ENCODE peak calls at places on chromosomes 2 and 18, in four cellular contexts. W is HepG2, T is HCT116, A is tibial nerve. J is an unnamed sample.

GRCh38 chr2:196268538-196269338 is 97.4 kb upstream of the STK17B start:
- DNase-seq in W (peak), T (no peak), A (no peak), J (peak)

GRCh38 chr2:215060851-215061541 is 77.4 kb downstream of the ABCA12 start:
- DNase-seq in W (no peak), T (no peak), A (no peak), J (no peak)

GRCh38 chr18:13051950-13052349 is 60.8 kb downstream of the CEP192 start:
- DNase-seq in W (no peak), T (no peak), A (no peak), J (peak)

GRCh38 chr18:10892801-10893595 is 256.4 kb downstream of the PIEZO2 start:
- DNase-seq in W (peak), T (no peak), A (no peak), J (no peak)

GRCh38 chr2:173978447-173978846 is 13.3 kb upstream of the SP3 start:
- DNase-seq in W (peak), T (no peak), A (no peak), J (no peak)

GRCh38 chr2:69601179-69601612 is 42.3 kb downstream of the AAK1 start:
- DNase-seq in W (peak), T (peak), A (no peak), J (peak)

GRCh38 chr2:62724106-62724505 is 18.6 kb downstream of the EHBP1 start:
- DNase-seq in W (no peak), T (no peak), A (no peak), J (no peak)

GRCh38 chr2:72128059-72128842 is 19.4 kb downstream of the CYP26B1 start:
- DNase-seq in W (no peak), T (no peak), A (no peak), J (no peak)

GRCh38 chr2:131413148-131413747 is 49.3 kb upstream of the RAB6D start:
- DNase-seq in W (peak), T (peak), A (no peak), J (peak)

GRCh38 chr2:233042549-233042948 is 10.1 kb downstream of the NEU2 start:
- DNase-seq in W (no peak), T (no peak), A (no peak), J (no peak)

GRCh38 chr2:170711774-170712652 is 3.1 kb upstream of the SP5 start:
- DNase-seq in W (peak), T (no peak), A (no peak), J (peak)

GRCh38 chr2:156396126-156396525 is 40.1 kb upstream of the GPD2 start:
- DNase-seq in W (no peak), T (no peak), A (no peak), J (peak)

GRCh38 chr2:151973901-151974199 is 125.0 kb downstream of the CACNB4 start:
- DNase-seq in W (peak), T (no peak), A (no peak), J (no peak)

GRCh38 chr18:76491801-76492668 is 3.0 kb downstream of the ZNF516 start:
- DNase-seq in W (no peak), T (no peak), A (peak), J (peak)

GRCh38 chr2:8479298-8479697 is 202.6 kb upstream of the ID2 start:
- DNase-seq in W (no peak), T (no peak), A (no peak), J (no peak)

GRCh38 chr2:200158586-200159365 is 147.7 kb upstream of the SPATS2L start:
- DNase-seq in W (no peak), T (no peak), A (no peak), J (no peak)

GRCh38 chr2:206556357-206556949 is 85.8 kb upstream of the FAM237A start:
- DNase-seq in W (peak), T (peak), A (no peak), J (peak)

GRCh38 chr18:79396431-79397287 is 929 bp downstream of the NFATC1 start:
- DNase-seq in W (no peak), T (no peak), A (no peak), J (peak)

GRCh38 chr18:25299426-25299825 is 52.5 kb downstream of the ZNF521 start:
- DNase-seq in W (no peak), T (no peak), A (no peak), J (peak)

DNA sequence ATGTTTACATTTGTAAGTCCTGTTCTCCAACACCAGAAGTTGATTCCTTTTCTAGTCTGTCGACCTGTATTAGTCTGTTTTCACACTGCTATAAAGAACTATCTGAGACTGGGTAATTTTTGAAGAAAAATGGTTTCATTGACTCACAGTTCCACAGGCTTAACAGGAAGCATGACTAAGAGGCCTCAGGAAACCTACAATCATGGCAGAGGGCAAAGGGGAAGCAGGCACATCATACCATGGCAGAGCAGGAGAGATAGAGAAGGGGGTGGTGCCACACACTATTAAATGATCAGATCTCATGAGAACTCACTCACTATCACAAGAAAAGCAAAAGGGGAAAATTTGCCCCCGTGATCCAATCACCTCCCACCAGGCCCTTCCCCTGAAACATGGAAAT is 112.8 kb upstream of the MAP3K20 start:
- DNase-seq in W (no peak), T (no peak), A (no peak), J (peak)
- TF ChIP-seq POLR2A in W (no peak), T (no peak), A (no peak), J (no peak)

DNA sequence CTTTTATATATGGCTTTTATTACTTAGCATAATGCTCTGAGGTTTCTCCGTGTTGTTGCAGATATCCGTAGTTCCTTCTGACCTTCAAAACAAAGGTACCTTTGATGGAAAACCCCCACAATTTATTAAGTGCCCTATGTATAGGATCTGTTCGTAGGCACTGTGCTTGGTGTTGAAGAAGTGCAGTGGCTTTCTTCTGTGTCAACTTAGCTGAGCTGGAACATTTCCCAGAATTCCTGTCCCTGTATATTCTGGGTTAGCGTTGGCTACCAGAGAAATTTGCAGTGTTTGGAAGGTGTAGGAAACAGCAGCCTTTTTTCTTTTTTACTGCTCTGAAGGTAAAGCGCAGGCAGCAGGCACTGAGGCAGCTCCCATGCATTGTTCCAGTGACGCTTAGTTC is 56.3 kb upstream of the MSH2 start:
- DNase-seq in W (no peak), T (no peak), A (no peak), J (no peak)
- H3K4me3 ChIP-seq in W (no peak), T (no peak), A (no peak), J (no peak)

GRCh38 chr2:127702395-127703009 is 1.2 kb downstream of the SFT2D3 start:
- DNase-seq in W (no peak), T (no peak), A (no peak), J (no peak)

GRCh38 chr2:127703282-127703681 is 2.0 kb downstream of the SFT2D3 start:
- DNase-seq in W (no peak), T (no peak), A (no peak), J (peak)

GRCh38 chr2:127701193-127701650 is at the start of gene SFT2D3:
- DNase-seq in W (peak), T (peak), A (peak), J (peak)

GRCh38 chr2:127700527-127701192 is 637 bp upstream of the SFT2D3 start:
- DNase-seq in W (peak), T (peak), A (no peak), J (peak)

GRCh38 chr2:127701651-127702394 is 526 bp downstream of the SFT2D3 start:
- DNase-seq in W (peak), T (peak), A (no peak), J (peak)
- TF ChIP-seq POLR2A in W (peak), T (no peak), A (peak), J (peak)

GRCh38 chr2:198517961-198518360 is 713.6 kb downstream of the PLCL1 start:
- DNase-seq in W (no peak), T (no peak), A (no peak), J (no peak)
- H3K4me3 ChIP-seq in W (no peak), T (no peak), A (no peak), J (no peak)

GRCh38 chr2:212998629-212999359 is 152.6 kb downstream of the IKZF2 start:
- DNase-seq in W (no peak), T (no peak), A (no peak), J (no peak)
- TF ChIP-seq POLR2A in W (no peak), T (no peak), A (no peak), J (no peak)

DNA sequence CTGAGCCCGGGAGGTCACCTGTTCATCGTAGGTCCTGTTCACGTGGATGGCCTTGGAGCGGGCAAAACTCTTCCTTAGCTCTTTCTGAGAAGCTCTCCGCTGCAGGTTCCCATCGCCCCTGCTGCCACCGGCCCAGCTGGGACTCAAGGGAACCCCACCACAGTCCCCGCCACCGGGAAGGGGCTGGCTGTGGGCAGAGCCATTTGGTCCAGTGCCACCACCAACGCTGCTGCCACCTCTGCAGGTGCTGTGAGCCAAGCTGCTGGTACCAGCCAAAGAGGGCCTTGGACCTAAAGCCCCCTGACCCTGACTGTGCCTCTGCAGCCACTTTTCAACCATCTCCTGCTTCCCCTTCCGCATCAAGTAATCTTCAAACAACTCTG is 586 bp downstream of the PDE11A start:
- DNase-seq in W (no peak), T (no peak), A (no peak), J (no peak)
- H3K4me3 ChIP-seq in W (peak), T (peak), A (peak), J (no peak)

GRCh38 chr2:47403829-47404228 is 873 bp downstream of the MSH2 start:
- DNase-seq in W (peak), T (no peak), A (no peak), J (peak)

GRCh38 chr2:47401789-47402554 is 984 bp upstream of the MSH2 start:
- DNase-seq in W (no peak), T (no peak), A (no peak), J (no peak)

GRCh38 chr2:47404356-47404755 is 1.4 kb downstream of the MSH2 start:
- DNase-seq in W (no peak), T (no peak), A (no peak), J (peak)

GRCh38 chr2:47402555-47402804 is 476 bp upstream of the MSH2 start:
- DNase-seq in W (no peak), T (no peak), A (no peak), J (no peak)

DNA sequence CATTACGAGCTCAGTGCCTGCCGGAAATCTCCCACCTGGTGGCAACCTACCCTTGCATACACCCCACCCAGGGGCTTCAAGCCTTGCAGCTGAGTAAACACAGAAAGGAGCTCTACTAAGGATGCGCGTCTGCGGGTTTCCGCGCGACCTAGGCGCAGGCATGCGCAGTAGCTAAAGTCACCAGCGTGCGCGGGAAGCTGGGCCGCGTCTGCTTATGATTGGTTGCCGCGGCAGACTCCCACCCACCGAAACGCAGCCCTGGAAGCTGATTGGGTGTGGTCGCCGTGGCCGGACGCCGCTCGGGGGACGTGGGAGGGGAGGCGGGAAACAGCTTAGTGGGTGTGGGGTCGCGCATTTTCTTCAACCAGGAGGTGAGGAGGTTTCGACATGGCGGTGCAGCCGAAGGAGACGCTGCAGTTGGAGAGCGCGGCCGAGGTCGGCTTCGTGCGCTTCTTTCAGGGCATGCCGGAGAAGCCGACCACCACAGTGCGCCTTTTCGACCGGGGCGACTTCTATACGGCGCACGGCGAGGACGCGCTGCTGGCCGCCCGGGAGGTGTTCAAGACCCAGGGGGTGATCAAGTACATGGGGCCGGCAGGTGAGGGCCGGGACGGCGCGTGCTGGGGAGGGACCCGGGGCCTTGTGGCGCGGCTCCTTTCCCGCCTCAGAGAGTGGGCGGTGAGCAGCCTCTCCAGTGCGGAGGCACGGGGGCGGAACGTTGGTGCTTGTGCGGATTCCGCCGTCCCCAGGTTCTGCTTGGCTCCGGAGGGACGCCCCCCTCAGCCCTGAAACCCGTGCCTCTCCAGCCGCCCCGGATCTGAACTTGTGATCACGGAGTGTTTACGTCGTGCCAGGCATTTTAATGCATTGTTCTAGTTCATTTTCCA is at the start of gene MSH2:
- DNase-seq in W (peak), T (peak), A (peak), J (peak)
- TF ChIP-seq POLR2A in W (peak), T (peak), A (no peak), J (peak)

GRCh38 chr2:5690718-5691658 is 1.2 kb upstream of the SOX11 start:
- DNase-seq in W (no peak), T (no peak), A (no peak), J (no peak)

GRCh38 chr2:5691659-5692529 is at the start of gene SOX11:
- DNase-seq in W (no peak), T (no peak), A (no peak), J (no peak)

GRCh38 chr2:5689790-5690189 is 2.4 kb upstream of the SOX11 start:
- DNase-seq in W (no peak), T (no peak), A (no peak), J (no peak)

GRCh38 chr2:5692561-5693287 is 540 bp downstream of the SOX11 start:
- DNase-seq in W (no peak), T (no peak), A (no peak), J (no peak)

GRCh38 chr2:5690231-5690630 is 2.0 kb upstream of the SOX11 start:
- DNase-seq in W (no peak), T (no peak), A (no peak), J (no peak)
- H3K4me3 ChIP-seq in W (no peak), T (no peak), A (no peak), J (no peak)

DNA sequence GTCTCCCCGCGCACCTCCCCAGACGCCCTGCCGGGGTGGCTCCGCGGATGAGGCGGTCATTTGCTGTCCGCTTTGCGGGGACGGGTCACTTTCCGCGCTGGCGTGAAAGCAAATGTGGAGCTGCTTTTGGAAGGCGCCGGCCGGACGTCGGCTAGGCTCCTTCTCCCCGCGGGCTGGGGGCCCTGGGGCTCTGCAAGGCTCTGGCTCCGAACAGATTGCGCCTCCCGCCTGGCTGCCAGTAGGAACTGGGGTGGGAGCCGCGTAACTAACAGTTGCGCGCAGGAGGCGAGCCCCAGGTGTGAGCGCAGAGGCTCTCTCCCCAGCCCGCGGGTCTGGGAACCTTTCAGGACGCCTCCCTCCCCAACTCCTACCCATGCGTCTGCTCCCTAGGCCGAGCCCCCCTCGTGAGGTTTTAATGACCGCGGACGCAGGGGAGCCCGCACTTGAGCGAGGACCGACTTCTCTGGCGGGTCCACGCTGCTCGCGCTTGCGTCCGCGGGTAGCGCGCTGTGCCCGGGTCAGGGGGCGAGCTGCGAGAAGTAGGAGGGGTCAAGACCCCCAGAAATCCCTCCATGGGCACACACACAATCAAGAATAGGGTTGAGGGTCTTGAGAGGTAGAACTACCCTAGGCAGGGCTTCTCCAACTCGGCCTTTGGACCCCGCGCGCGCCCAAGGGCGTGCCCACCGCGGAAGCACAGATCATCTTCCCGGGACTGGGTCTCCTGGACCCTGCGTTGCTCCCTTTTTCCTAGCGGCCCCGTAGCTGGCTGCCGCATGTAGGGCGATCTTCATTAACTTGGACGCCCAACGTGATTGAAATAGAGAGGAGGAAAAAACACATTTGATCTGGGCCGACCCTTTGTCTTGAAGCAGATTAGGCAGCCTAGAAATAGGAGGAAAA is 146.8 kb downstream of the MEIS1 start:
- DNase-seq in W (no peak), T (no peak), A (no peak), J (no peak)
- TF ChIP-seq POLR2A in W (no peak), T (no peak), A (no peak), J (no peak)